ENCODE peak calls at places on chromosome 18, in ten cellular contexts. J is epithelial cell of esophagus, L is NB4, Y is IMR-90, D is left lung, Q is omental fat pad, B is B cell, T is left ventricle myocardium inferior, A is PC-9, M is GM12864. H is an unnamed sample.

GRCh38 chr18:44452346-44452745 is 228.3 kb upstream of the SETBP1 start:
- DNase-seq in J (no peak), L (no peak), Y (no peak), D (no peak), Q (no peak), B (no peak), T (no peak), A (no peak), M (no peak), H (no peak)

GRCh38 chr18:60506682-60507081 is 134.1 kb upstream of the MC4R start:
- DNase-seq in J (no peak), L (no peak), Y (no peak), D (no peak), Q (no peak), B (no peak), T (no peak), A (no peak), M (no peak), H (no peak)

GRCh38 chr18:72638353-72638752 is 94.2 kb upstream of the CBLN2 start:
- DNase-seq in J (no peak), L (no peak), Y (no peak), D (no peak), Q (no peak), B (no peak), T (no peak), A (no peak), M (no peak), H (no peak)

GRCh38 chr18:33802955-33803354 is 224.9 kb downstream of the ASXL3 start:
- DNase-seq in J (no peak), L (no peak), Y (no peak), D (no peak), Q (no peak), B (no peak), T (no peak), A (no peak), M (no peak), H (no peak)

GRCh38 chr18:72866572-72866900 is 1.3 kb downstream of the NETO1 start:
- DNase-seq in J (no peak), L (no peak), Y (no peak), D (no peak), Q (no peak), B (peak; percentile 43), T (no peak), A (no peak), M (no peak), H (no peak)

GRCh38 chr18:54140641-54141040 is 83.8 kb downstream of the MBD2 start:
- DNase-seq in J (no peak), L (no peak), Y (peak; percentile 72), D (no peak), Q (no peak), B (no peak), T (no peak), A (no peak), M (no peak), H (no peak)

GRCh38 chr18:11494093-11494492 is 115.3 kb upstream of the SLC35G4 start:
- DNase-seq in J (no peak), L (no peak), Y (peak; percentile 7), D (no peak), Q (no peak), B (no peak), T (no peak), A (no peak), M (no peak), H (no peak)

GRCh38 chr18:33107511-33107910 is 333.0 kb downstream of the CCDC178 start:
- DNase-seq in J (no peak), L (no peak), Y (no peak), D (no peak), Q (no peak), B (no peak), T (no peak), A (no peak), M (no peak), H (no peak)

GRCh38 chr18:79483971-79484491 is 88.3 kb downstream of the NFATC1 start:
- DNase-seq in J (no peak), L (no peak), Y (no peak), D (peak; percentile 22), Q (no peak), B (peak; percentile 34), T (peak; percentile 12), A (no peak), M (no peak), H (no peak)

GRCh38 chr18:9333441-9334350 is 877 bp upstream of the TWSG1 start:
- DNase-seq in J (no peak), L (no peak), Y (no peak), D (no peak), Q (no peak), B (no peak), T (no peak), A (no peak), M (no peak), H (no peak)

GRCh38 chr18:13379062-13379800 is 160.7 kb downstream of the LDLRAD4 start:
- DNase-seq in J (no peak), L (no peak), Y (no peak), D (no peak), Q (no peak), B (no peak), T (no peak), A (no peak), M (no peak), H (no peak)

GRCh38 chr18:55833543-55833942 is 245.6 kb upstream of the TCF4 start:
- DNase-seq in J (peak; percentile 98), L (no peak), Y (peak; percentile 99), D (no peak), Q (no peak), B (no peak), T (no peak), A (peak; percentile 1), M (no peak), H (no peak)

GRCh38 chr18:52277785-52278184 is 62.2 kb upstream of the DCC start:
- DNase-seq in J (no peak), L (no peak), Y (no peak), D (no peak), Q (no peak), B (no peak), T (no peak), A (no peak), M (no peak), H (no peak)

GRCh38 chr18:8785855-8786765 is 80.8 kb downstream of the MTCL1 start:
- DNase-seq in J (no peak), L (peak; percentile 8), Y (no peak), D (no peak), Q (no peak), B (peak; percentile 66), T (no peak), A (no peak), M (no peak), H (no peak)

DNA sequence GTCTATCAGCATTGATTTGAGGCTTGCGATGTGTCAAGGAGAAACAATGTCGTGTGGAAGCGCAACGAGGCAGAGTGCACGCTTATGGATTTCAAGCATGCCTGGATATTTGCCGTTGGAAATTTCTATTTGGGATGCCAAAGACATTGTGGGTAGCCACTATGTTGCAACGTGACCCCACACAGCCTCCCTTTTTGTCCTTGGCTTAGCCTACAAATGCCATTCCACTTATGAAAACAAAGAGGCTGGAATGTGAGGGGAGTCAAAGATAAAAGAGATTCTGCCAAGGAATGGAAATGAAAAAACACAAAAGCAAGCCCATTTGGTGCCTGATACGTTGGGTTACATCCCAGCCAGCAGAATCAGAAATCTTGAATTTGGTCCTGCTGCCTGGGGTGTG is 721.2 kb downstream of the GALR1 start:
- DNase-seq in J (no peak), L (no peak), Y (no peak), D (no peak), Q (no peak), B (no peak), T (no peak), A (no peak), M (no peak), H (no peak)
- TF ChIP-seq CTCF in J (no peak), L (no peak), Y (no peak), D (no peak), Q (no peak), B (no peak), T (no peak), A (no peak), M (no peak), H (no peak)

DNA sequence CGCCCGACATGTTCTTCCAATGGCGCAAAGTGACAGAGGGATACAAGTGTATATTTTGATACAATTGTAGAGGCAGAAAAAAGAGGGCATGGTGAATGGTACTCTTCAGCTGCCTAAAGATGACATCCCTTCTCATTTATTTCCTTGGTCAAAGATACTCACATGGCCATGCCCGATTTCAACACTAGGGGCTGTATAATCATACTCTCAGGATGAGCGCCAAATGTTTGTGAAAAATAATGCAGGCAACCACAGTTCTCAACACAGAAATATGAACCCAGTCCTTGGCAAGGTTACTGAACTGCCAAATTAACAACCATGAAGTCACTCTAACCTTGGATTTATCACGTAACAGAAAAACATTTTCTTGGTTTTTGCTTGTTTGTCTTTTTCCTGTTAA is 204.4 kb downstream of the CCDC102B start:
- DNase-seq in J (no peak), L (peak; percentile 12), Y (no peak), D (no peak), Q (no peak), B (no peak), T (no peak), A (no peak), M (no peak), H (no peak)
- TF ChIP-seq CTCF in J (peak; percentile 7), L (peak; percentile 25), Y (no peak), D (no peak), Q (no peak), B (no peak), T (peak; percentile 28), A (peak; percentile 33), M (peak; percentile 41), H (no peak)

DNA sequence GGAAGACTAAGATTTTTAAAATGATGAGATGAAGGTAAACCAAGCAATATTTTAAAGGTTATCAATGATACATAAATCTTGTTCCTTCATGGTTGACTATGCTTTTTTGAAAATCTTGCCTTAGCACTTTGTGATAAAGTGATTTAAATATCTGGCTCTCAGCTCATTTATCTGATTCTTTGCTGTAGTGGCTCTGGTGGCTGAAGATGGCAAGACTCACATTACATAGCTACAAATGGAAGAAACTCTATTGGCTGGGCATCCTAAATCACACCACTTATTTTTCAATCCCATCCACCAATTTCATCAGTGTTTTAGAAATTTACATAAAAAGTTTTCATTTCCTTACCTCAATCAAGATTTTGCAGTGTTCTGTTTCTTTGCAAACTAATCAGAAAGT is 16.6 kb upstream of the APCDD1 start:
- DNase-seq in J (no peak), L (peak; percentile 29), Y (no peak), D (no peak), Q (no peak), B (no peak), T (no peak), A (no peak), M (no peak), H (no peak)
- TF ChIP-seq CTCF in J (no peak), L (peak; percentile 35), Y (no peak), D (peak; percentile 36), Q (no peak), B (no peak), T (no peak), A (peak; percentile 67), M (no peak), H (no peak)

DNA sequence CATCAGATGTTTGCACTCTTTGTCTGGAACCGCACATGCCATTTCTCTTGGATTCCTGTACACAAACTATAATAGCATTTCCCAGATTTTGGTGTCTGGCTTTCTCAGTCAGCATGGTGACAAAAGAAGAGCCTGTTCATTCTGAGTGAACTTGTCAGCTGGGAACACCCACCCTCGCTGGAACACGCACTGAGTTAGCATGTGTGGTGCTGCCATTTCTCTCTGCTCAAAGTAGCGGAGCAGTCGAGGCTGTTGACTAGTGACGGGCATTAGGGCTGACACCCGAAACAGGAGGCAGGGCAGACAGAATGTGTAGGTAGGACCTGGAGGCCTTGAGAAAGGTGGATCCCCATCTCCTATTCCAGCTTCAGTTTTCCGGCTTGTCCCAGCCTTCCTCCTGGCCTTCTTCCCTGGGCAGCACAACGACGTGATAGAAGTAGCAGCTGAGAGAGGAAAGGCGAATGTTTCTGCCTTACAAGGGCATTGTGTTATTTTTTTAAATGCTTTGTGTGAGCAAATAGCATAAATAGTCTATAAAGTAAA is 272.4 kb downstream of the NEDD4L start:
- DNase-seq in J (no peak), L (no peak), Y (no peak), D (no peak), Q (no peak), B (no peak), T (no peak), A (no peak), M (no peak), H (no peak)
- TF ChIP-seq CTCF in J (no peak), L (no peak), Y (no peak), D (no peak), Q (no peak), B (no peak), T (no peak), A (no peak), M (no peak), H (no peak)

H was measured in GM10248.